ENCODE peak calls at places on chromosomes 11 and 22, in four cellular contexts. Q is MM.1S, X is neuronal stem cell, T is adipocyte. A is an unnamed sample.

GRCh38 chr11:106208795-106209194 is 131.3 kb downstream of the AASDHPPT start:
- DNase-seq in T (no peak), Q (no peak), X (no peak), A (no peak)

GRCh38 chr11:36557991-36558390 is 9.8 kb upstream of the RAG1 start:
- DNase-seq in X (no peak), T (no peak), Q (no peak), A (no peak)

GRCh38 chr11:34633990-34634725 is 13.3 kb downstream of the EHF start:
- DNase-seq in X (no peak), Q (peak; percentile 64), T (peak; percentile 69), A (no peak)

GRCh38 chr11:44619931-44620725 is 54.7 kb downstream of the CD82 start:
- DNase-seq in X (no peak), Q (no peak), T (no peak), A (no peak)

GRCh38 chr22:37141476-37141875 is 8.2 kb downstream of the IL2RB start:
- DNase-seq in X (no peak), T (no peak), Q (no peak), A (no peak)

GRCh38 chr11:45045692-45046471 is 95.2 kb upstream of the TP53I11 start:
- DNase-seq in Q (no peak), T (peak; percentile 78), X (no peak), A (no peak)

GRCh38 chr11:57349491-57350274 is 11.5 kb downstream of the P2RX3 start:
- DNase-seq in Q (peak; percentile 39), T (peak; percentile 70), X (peak; percentile 76), A (no peak)

GRCh38 chr22:12697441-12697840 is 2830.6 kb upstream of the OR11H1 start:
- DNase-seq in T (no peak), Q (no peak), X (no peak), A (no peak)

GRCh38 chr11:111922803-111923202 is 4.1 kb downstream of the C11orf52 start:
- DNase-seq in T (peak; percentile 96), Q (no peak), X (no peak), A (no peak)

DNA sequence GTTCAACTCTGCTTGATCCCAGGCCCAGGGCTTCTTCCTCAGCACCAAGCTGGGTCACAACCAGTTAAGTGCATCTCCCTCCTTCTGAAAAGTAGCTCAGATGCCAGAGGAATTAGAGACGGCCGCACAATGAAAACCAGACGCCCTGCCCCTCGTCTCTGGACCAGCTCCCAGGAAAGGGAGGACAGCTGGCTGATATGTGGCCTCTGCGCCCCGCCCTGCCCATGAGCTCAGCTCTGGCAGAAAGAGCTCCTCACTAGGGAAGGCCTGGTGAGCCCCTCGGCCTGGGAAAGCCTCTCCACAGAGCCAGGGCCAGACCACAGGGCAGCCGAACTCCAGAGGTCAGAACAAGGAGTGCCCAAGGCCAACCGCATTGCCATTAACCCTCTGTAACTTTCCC is 18.1 kb upstream of the SCGB1A1 start:
- DNase-seq in X (no peak), T (peak; percentile 97), Q (no peak), A (no peak)
- H3K4me3 ChIP-seq in X (no peak overlapping the region), T (peak overlapping the region; percentile 2), Q (no peak overlapping the region), A (no peak overlapping the region)

DNA sequence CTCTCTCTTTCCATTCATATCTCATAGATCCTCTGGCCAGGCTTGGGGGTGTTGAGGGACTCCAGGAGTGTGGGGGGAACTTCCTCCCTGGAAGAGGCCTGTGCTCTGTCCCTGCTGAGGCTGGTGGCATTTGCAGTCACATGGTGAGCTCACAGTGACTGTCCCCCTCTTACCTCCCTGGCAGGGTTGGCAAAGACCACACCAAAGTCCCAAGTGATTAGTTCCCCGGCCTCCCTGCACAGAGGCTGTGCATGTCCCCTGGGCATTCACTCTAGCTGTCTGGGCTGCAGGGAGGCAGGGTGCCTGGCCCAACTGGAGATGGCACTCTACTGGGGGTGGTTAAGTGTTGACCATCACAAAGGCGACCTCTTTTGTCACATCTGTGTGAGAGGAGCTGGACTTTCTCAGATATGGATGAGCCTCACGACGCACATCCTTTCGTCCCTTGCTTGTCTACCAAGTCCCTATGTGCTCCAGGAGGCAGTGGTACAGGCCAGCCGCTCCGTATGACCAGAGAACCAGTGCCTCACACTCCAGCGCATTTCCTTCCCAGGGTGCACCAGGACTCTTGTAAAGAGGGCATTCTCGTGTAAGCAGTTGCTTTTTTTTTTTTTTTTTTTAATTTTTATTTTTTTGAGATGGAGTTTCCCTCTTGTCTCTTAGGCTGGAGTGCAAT is 8.8 kb downstream of the TANGO2 start:
- DNase-seq in X (no peak), T (no peak), Q (no peak), A (no peak)
- H3K9ac ChIP-seq in X (no peak overlapping the region), T (no peak overlapping the region), Q (no peak overlapping the region), A (no peak overlapping the region)

GRCh38 chr22:32804036-32804435 is 2.5 kb downstream of the TIMP3 start:
- DNase-seq in T (peak; percentile 68), Q (no peak), X (no peak), A (no peak)

GRCh38 chr22:32806296-32806695 is 4.8 kb downstream of the TIMP3 start:
- DNase-seq in Q (no peak), X (no peak), T (no peak), A (no peak)

GRCh38 chr22:32804823-32805585 is 3.5 kb downstream of the TIMP3 start:
- DNase-seq in X (no peak), Q (no peak), T (no peak), A (no peak)

GRCh38 chr22:32803020-32803758 is 1.7 kb downstream of the TIMP3 start:
- DNase-seq in T (peak; percentile 57), Q (no peak), X (no peak), A (no peak)

GRCh38 chr22:32805586-32805881 is 4.0 kb downstream of the TIMP3 start:
- DNase-seq in Q (no peak), T (no peak), X (no peak), A (no peak)
- H3K4me3 ChIP-seq in Q (no peak overlapping the region), T (peak overlapping the region; percentile 82), X (no peak overlapping the region), A (no peak overlapping the region)

GRCh38 chr11:122163420-122163819 is 47.4 kb upstream of the BLID start:
- DNase-seq in Q (no peak), T (no peak), X (no peak), A (no peak)
- H3K9ac ChIP-seq in Q (no peak overlapping the region), T (no peak overlapping the region), X (no peak overlapping the region), A (no peak overlapping the region)

GRCh38 chr22:44661070-44661469 is 40.9 kb upstream of the PRR5 start:
- DNase-seq in T (peak; percentile 29), X (no peak), Q (no peak), A (no peak)
- H3K4me3 ChIP-seq in T (no peak overlapping the region), X (no peak overlapping the region), Q (no peak overlapping the region), A (no peak overlapping the region)

A was measured in SK-N-MC.